ENCODE peak calls at places on chromosomes 3 and 15, in eight cellular contexts. One of them, this sample, is unnamed.

GRCh38 chr3:96958856-96959255 is 144.5 kb downstream of the EPHA6 start:
- DNase-seq in CD8-positive, alpha-beta T cell: no peak
- DNase-seq in PC-9: no peak
- DNase-seq in pancreas: no peak
- DNase-seq in CD4-positive, alpha-beta T cell: no peak
- DNase-seq in AG04450: no peak
- DNase-seq in psoas muscle: no peak
- DNase-seq in GM23338: no peak
- DNase-seq in this sample: no peak

GRCh38 chr3:53688989-53689388 is 157.2 kb downstream of the CHDH start:
- DNase-seq in CD8-positive, alpha-beta T cell: no peak
- DNase-seq in PC-9: no peak
- DNase-seq in pancreas: no peak
- DNase-seq in CD4-positive, alpha-beta T cell: no peak
- DNase-seq in AG04450: no peak
- DNase-seq in psoas muscle: no peak
- DNase-seq in GM23338: no peak
- DNase-seq in this sample: no peak

GRCh38 chr3:83514130-83514914 is 1444.5 kb upstream of the CADM2 start:
- DNase-seq in CD8-positive, alpha-beta T cell: no peak
- DNase-seq in PC-9: peak
- DNase-seq in pancreas: no peak
- DNase-seq in CD4-positive, alpha-beta T cell: no peak
- DNase-seq in AG04450: no peak
- DNase-seq in psoas muscle: no peak
- DNase-seq in GM23338: peak
- DNase-seq in this sample: no peak

GRCh38 chr3:113498221-113499005 is 16.5 kb downstream of the SPICE1 start:
- DNase-seq in CD8-positive, alpha-beta T cell: no peak
- DNase-seq in PC-9: no peak
- DNase-seq in pancreas: no peak
- DNase-seq in CD4-positive, alpha-beta T cell: no peak
- DNase-seq in AG04450: peak
- DNase-seq in psoas muscle: no peak
- DNase-seq in GM23338: no peak
- DNase-seq in this sample: no peak

GRCh38 chr3:186990878-186991308 is 60.6 kb downstream of the ST6GAL1 start:
- DNase-seq in CD8-positive, alpha-beta T cell: no peak
- DNase-seq in PC-9: peak
- DNase-seq in pancreas: no peak
- DNase-seq in CD4-positive, alpha-beta T cell: no peak
- DNase-seq in AG04450: no peak
- DNase-seq in psoas muscle: no peak
- DNase-seq in GM23338: no peak
- DNase-seq in this sample: peak

GRCh38 chr15:52529289-52529929 is 729 bp upstream of the MYO5A start:
- DNase-seq in CD8-positive, alpha-beta T cell: peak
- DNase-seq in PC-9: no peak
- DNase-seq in pancreas: no peak
- DNase-seq in CD4-positive, alpha-beta T cell: peak
- DNase-seq in AG04450: no peak
- DNase-seq in psoas muscle: no peak
- DNase-seq in GM23338: peak
- DNase-seq in this sample: no peak

GRCh38 chr15:63492541-63493077 is 11.8 kb upstream of the USP3 start:
- DNase-seq in CD8-positive, alpha-beta T cell: no peak
- DNase-seq in PC-9: no peak
- DNase-seq in pancreas: no peak
- DNase-seq in CD4-positive, alpha-beta T cell: no peak
- DNase-seq in AG04450: peak
- DNase-seq in psoas muscle: no peak
- DNase-seq in GM23338: no peak
- DNase-seq in this sample: no peak

GRCh38 chr3:146796078-146796477 is 190.9 kb upstream of the PLSCR5 start:
- DNase-seq in CD8-positive, alpha-beta T cell: no peak
- DNase-seq in PC-9: no peak
- DNase-seq in pancreas: no peak
- DNase-seq in CD4-positive, alpha-beta T cell: no peak
- DNase-seq in AG04450: no peak
- DNase-seq in psoas muscle: no peak
- DNase-seq in GM23338: no peak
- DNase-seq in this sample: no peak

GRCh38 chr15:101479851-101480612 is 9.5 kb downstream of the PCSK6 start:
- DNase-seq in CD8-positive, alpha-beta T cell: no peak
- DNase-seq in PC-9: no peak
- DNase-seq in pancreas: no peak
- DNase-seq in CD4-positive, alpha-beta T cell: no peak
- DNase-seq in AG04450: no peak
- DNase-seq in psoas muscle: no peak
- DNase-seq in GM23338: no peak
- DNase-seq in this sample: no peak

GRCh38 chr3:150721285-150722130 is 17.8 kb upstream of the ERICH6 start:
- DNase-seq in CD8-positive, alpha-beta T cell: no peak
- DNase-seq in PC-9: no peak
- DNase-seq in pancreas: no peak
- DNase-seq in CD4-positive, alpha-beta T cell: no peak
- DNase-seq in AG04450: peak
- DNase-seq in psoas muscle: no peak
- DNase-seq in GM23338: peak
- DNase-seq in this sample: peak

GRCh38 chr3:138327831-138328230 is 1.8 kb downstream of the NME9 start:
- DNase-seq in CD8-positive, alpha-beta T cell: no peak
- DNase-seq in PC-9: no peak
- DNase-seq in pancreas: no peak
- DNase-seq in CD4-positive, alpha-beta T cell: no peak
- DNase-seq in AG04450: no peak
- DNase-seq in psoas muscle: no peak
- DNase-seq in GM23338: no peak
- DNase-seq in this sample: peak

GRCh38 chr3:115418583-115418982 is 204.7 kb upstream of the GAP43 start:
- DNase-seq in CD8-positive, alpha-beta T cell: no peak
- DNase-seq in PC-9: no peak
- DNase-seq in pancreas: no peak
- DNase-seq in CD4-positive, alpha-beta T cell: no peak
- DNase-seq in AG04450: no peak
- DNase-seq in psoas muscle: no peak
- DNase-seq in GM23338: peak
- DNase-seq in this sample: no peak

GRCh38 chr15:53522878-53523455 is 236.5 kb downstream of the WDR72 start:
- DNase-seq in CD8-positive, alpha-beta T cell: no peak
- DNase-seq in PC-9: no peak
- DNase-seq in pancreas: no peak
- DNase-seq in CD4-positive, alpha-beta T cell: no peak
- DNase-seq in AG04450: no peak
- DNase-seq in psoas muscle: no peak
- DNase-seq in GM23338: no peak
- DNase-seq in this sample: no peak

GRCh38 chr15:83380682-83381081 is 66.5 kb upstream of the SH3GL3 start:
- DNase-seq in CD8-positive, alpha-beta T cell: no peak
- DNase-seq in PC-9: peak
- DNase-seq in pancreas: peak
- DNase-seq in CD4-positive, alpha-beta T cell: no peak
- DNase-seq in AG04450: no peak
- DNase-seq in psoas muscle: no peak
- DNase-seq in GM23338: peak
- DNase-seq in this sample: peak

GRCh38 chr3:59843816-59844215 is 794.0 kb upstream of the CFAP20DC start:
- DNase-seq in CD8-positive, alpha-beta T cell: no peak
- DNase-seq in PC-9: no peak
- DNase-seq in pancreas: no peak
- DNase-seq in CD4-positive, alpha-beta T cell: no peak
- DNase-seq in AG04450: no peak
- DNase-seq in psoas muscle: no peak
- DNase-seq in GM23338: no peak
- DNase-seq in this sample: no peak

GRCh38 chr15:56936929-56937328 is 18.5 kb downstream of the TCF12 start:
- DNase-seq in CD8-positive, alpha-beta T cell: no peak
- DNase-seq in PC-9: no peak
- DNase-seq in pancreas: no peak
- DNase-seq in CD4-positive, alpha-beta T cell: no peak
- DNase-seq in AG04450: no peak
- DNase-seq in psoas muscle: no peak
- DNase-seq in GM23338: no peak
- DNase-seq in this sample: no peak

DNA sequence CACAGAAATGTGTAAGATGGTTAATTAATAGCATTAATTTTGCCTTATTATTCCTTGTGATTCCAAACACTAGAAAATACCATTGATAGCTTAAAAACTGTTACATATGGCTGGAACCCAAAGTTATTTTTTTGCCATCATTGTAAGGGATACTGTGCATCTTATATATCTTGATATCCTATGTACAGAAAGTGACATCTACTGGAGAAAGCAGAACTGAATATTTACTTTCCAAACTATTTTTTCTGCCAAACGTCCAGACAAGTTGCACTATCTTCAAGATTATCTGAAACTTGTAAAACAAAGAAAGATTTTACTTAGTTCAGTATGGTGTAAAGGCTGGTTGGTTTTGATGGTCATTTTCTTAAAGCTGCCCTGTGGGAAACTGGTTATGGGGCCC is 33.3 kb upstream of the MEIS2 start:
- DNase-seq in CD8-positive, alpha-beta T cell: no peak
- DNase-seq in PC-9: no peak
- DNase-seq in pancreas: no peak
- DNase-seq in CD4-positive, alpha-beta T cell: no peak
- DNase-seq in AG04450: no peak
- DNase-seq in psoas muscle: no peak
- DNase-seq in GM23338: no peak
- DNase-seq in this sample: no peak
- TF ChIP-seq CTCF in CD8-positive, alpha-beta T cell: no peak
- TF ChIP-seq CTCF in PC-9: peak
- TF ChIP-seq CTCF in pancreas: peak
- TF ChIP-seq CTCF in CD4-positive, alpha-beta T cell: no peak
- TF ChIP-seq CTCF in AG04450: peak
- TF ChIP-seq CTCF in psoas muscle: no peak
- TF ChIP-seq CTCF in GM23338: no peak
- TF ChIP-seq CTCF in this sample: peak

DNA sequence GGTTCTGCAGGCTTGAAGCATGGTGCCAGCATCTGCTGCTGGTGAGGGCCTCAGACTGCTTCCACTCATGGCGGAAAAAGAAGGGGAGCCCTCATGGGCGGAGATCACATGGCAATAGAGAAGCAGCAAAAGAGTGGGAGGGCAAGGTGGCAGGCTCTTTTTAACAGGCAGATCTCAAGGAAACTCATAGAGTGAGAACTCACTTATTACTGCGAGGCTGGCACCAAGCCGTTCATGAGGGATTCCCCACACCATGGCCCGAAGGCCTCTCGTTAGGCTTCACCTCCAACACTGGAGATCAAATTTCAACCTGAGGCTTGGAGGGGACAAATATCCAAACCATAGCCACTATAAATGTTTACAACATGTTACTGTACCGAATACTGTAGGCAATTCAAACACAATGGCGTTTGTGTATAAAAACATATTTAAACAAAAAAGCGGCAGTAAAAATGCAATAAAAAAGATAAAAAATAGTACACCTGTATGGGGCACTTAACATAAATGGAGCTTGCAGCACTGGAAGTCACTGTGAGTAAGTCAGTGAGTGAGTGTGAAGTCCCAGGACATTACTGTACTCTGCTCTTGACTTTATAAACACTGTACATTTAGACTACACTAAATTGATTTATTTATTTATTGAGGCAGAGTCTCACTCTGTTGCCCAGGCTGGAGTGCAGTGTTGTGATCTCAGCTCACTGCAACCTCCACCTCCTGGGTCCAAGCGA is 18.8 kb upstream of the MOBP start:
- DNase-seq in CD8-positive, alpha-beta T cell: no peak
- DNase-seq in PC-9: no peak
- DNase-seq in pancreas: no peak
- DNase-seq in CD4-positive, alpha-beta T cell: no peak
- DNase-seq in AG04450: no peak
- DNase-seq in psoas muscle: no peak
- DNase-seq in GM23338: no peak
- DNase-seq in this sample: no peak
- H3K27ac ChIP-seq in CD8-positive, alpha-beta T cell: no peak
- H3K27ac ChIP-seq in PC-9: no peak
- H3K27ac ChIP-seq in pancreas: no peak
- H3K27ac ChIP-seq in CD4-positive, alpha-beta T cell: no peak
- H3K27ac ChIP-seq in AG04450: no peak
- H3K27ac ChIP-seq in psoas muscle: no peak
- H3K27ac ChIP-seq in GM23338: no peak
- H3K27ac ChIP-seq in this sample: no peak

DNA sequence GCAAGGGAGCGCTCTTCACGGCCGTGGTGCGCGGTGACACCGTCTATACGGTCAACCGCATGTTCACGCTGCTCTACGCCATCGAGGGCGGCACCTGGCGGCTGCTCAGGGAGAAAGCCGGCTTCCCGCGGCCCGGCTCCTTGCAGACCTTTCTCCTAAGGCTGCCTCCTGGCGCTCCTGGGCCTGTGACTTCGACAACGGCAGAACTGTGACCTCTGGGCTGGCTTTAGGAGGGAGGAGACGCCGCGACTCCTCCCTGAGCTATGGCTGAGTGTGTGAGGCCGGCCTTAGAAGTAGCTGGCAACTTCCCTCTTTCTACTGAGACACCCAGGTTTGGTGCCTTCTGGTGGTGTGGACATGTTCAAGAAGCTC is 1.4 kb downstream of the KBTBD13 start:
- DNase-seq in CD8-positive, alpha-beta T cell: peak
- DNase-seq in PC-9: peak
- DNase-seq in pancreas: peak
- DNase-seq in CD4-positive, alpha-beta T cell: no peak
- DNase-seq in AG04450: no peak
- DNase-seq in psoas muscle: peak
- DNase-seq in GM23338: peak
- DNase-seq in this sample: no peak
- TF ChIP-seq CTCF in CD8-positive, alpha-beta T cell: peak
- TF ChIP-seq CTCF in PC-9: no peak
- TF ChIP-seq CTCF in pancreas: no peak
- TF ChIP-seq CTCF in CD4-positive, alpha-beta T cell: peak
- TF ChIP-seq CTCF in AG04450: peak
- TF ChIP-seq CTCF in psoas muscle: peak
- TF ChIP-seq CTCF in GM23338: peak
- TF ChIP-seq CTCF in this sample: no peak

GRCh38 chr15:76991048-76991447 is 3.9 kb upstream of the PSTPIP1 start:
- DNase-seq in CD8-positive, alpha-beta T cell: no peak
- DNase-seq in PC-9: no peak
- DNase-seq in pancreas: peak
- DNase-seq in CD4-positive, alpha-beta T cell: no peak
- DNase-seq in AG04450: no peak
- DNase-seq in psoas muscle: no peak
- DNase-seq in GM23338: no peak
- DNase-seq in this sample: no peak

GRCh38 chr15:76986743-76987142 is 8.2 kb upstream of the PSTPIP1 start:
- DNase-seq in CD8-positive, alpha-beta T cell: no peak
- DNase-seq in PC-9: no peak
- DNase-seq in pancreas: no peak
- DNase-seq in CD4-positive, alpha-beta T cell: no peak
- DNase-seq in AG04450: no peak
- DNase-seq in psoas muscle: no peak
- DNase-seq in GM23338: no peak
- DNase-seq in this sample: no peak

GRCh38 chr15:76988874-76989780 is 5.8 kb upstream of the PSTPIP1 start:
- DNase-seq in CD8-positive, alpha-beta T cell: no peak
- DNase-seq in PC-9: no peak
- DNase-seq in pancreas: no peak
- DNase-seq in CD4-positive, alpha-beta T cell: no peak
- DNase-seq in AG04450: no peak
- DNase-seq in psoas muscle: no peak
- DNase-seq in GM23338: no peak
- DNase-seq in this sample: no peak

GRCh38 chr15:76987276-76987675 is 7.7 kb upstream of the PSTPIP1 start:
- DNase-seq in CD8-positive, alpha-beta T cell: no peak
- DNase-seq in PC-9: no peak
- DNase-seq in pancreas: no peak
- DNase-seq in CD4-positive, alpha-beta T cell: no peak
- DNase-seq in AG04450: no peak
- DNase-seq in psoas muscle: no peak
- DNase-seq in GM23338: no peak
- DNase-seq in this sample: no peak

GRCh38 chr15:76987896-76988860 is 6.7 kb upstream of the PSTPIP1 start:
- DNase-seq in CD8-positive, alpha-beta T cell: no peak
- DNase-seq in PC-9: no peak
- DNase-seq in pancreas: no peak
- DNase-seq in CD4-positive, alpha-beta T cell: no peak
- DNase-seq in AG04450: no peak
- DNase-seq in psoas muscle: peak
- DNase-seq in GM23338: no peak
- DNase-seq in this sample: no peak
- H3K27ac ChIP-seq in CD8-positive, alpha-beta T cell: no peak
- H3K27ac ChIP-seq in PC-9: no peak
- H3K27ac ChIP-seq in pancreas: no peak
- H3K27ac ChIP-seq in CD4-positive, alpha-beta T cell: no peak
- H3K27ac ChIP-seq in AG04450: no peak
- H3K27ac ChIP-seq in psoas muscle: no peak
- H3K27ac ChIP-seq in GM23338: no peak
- H3K27ac ChIP-seq in this sample: no peak